ENCODE peak calls at places on chromosomes 12 and 14, in four cellular contexts. P is mesendoderm, M is H9, E is neuronal stem cell. A is an unnamed sample.

GRCh38 chr12:104526320-104526719 is 69.6 kb downstream of the CHST11 start:
- DNase-seq in P (peak), M (peak), E (no peak), A (peak)

GRCh38 chr14:94392510-94392935 is 4.1 kb upstream of the SERPINA1 start:
- DNase-seq in P (peak), M (no peak), E (no peak), A (no peak)

GRCh38 chr14:95314609-95315008 is 5.1 kb downstream of the CLMN start:
- DNase-seq in P (no peak), M (no peak), E (no peak), A (no peak)

GRCh38 chr12:27554421-27555186 is 30.6 kb downstream of the PPFIBP1 start:
- DNase-seq in E (no peak), M (no peak), P (no peak), A (no peak)

GRCh38 chr14:31968107-31968810 is 108.8 kb upstream of the ARHGAP5 start:
- DNase-seq in M (no peak), P (no peak), E (no peak), A (no peak)

GRCh38 chr12:3833670-3834310 is 39.4 kb downstream of the PARP11 start:
- DNase-seq in E (no peak), P (peak), M (peak), A (no peak)

GRCh38 chr12:65464930-65465329 is 186.4 kb downstream of the MSRB3 start:
- DNase-seq in E (no peak), M (no peak), P (no peak), A (no peak)

GRCh38 chr12:122978507-122978955 is 1.9 kb upstream of the ARL6IP4 start:
- DNase-seq in M (no peak), E (no peak), P (no peak), A (no peak)

GRCh38 chr12:120077260-120077659 is 39.3 kb downstream of the RAB35 start:
- DNase-seq in P (no peak), M (no peak), E (no peak), A (no peak)

GRCh38 chr14:29264865-29265264 is 498.3 kb downstream of the FOXG1 start:
- DNase-seq in E (no peak), M (no peak), P (no peak), A (no peak)

GRCh38 chr12:23066095-23066494 is 441.1 kb downstream of the ETNK1 start:
- DNase-seq in E (no peak), P (no peak), M (no peak), A (no peak)

GRCh38 chr12:93990832-93991748 is 157.3 kb upstream of the PLXNC1 start:
- DNase-seq in M (peak), E (peak), P (peak), A (peak)

GRCh38 chr14:75612157-75612556 is 33.7 kb downstream of the FLVCR2 start:
- DNase-seq in M (no peak), E (no peak), P (no peak), A (no peak)

GRCh38 chr12:127081058-127081457 is 1185.9 kb upstream of the TMEM132C start:
- DNase-seq in P (no peak), M (no peak), E (no peak), A (no peak)

GRCh38 chr12:114238808-114239207 is 167.1 kb downstream of the TBX5 start:
- DNase-seq in P (no peak), M (no peak), E (no peak), A (no peak)

DNA sequence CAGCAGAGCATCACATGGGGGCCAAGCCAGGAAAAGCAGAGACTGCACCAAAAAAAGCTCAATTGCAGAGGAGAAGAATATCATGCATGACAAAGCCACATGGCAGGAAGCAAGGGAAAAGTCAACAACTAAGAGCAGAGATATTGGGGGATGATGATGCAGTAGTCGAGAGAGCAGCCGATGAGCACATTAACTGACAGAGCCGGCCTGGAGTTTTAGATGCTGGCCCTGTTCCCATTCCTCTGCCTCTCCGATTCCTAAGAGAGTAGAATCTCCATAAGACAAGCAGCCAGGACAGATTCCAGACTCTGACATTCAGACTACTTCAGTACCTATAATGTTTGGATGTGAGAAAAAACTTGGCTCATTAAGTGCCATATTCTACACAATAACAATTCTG is 155.9 kb downstream of the KCNH5 start:
- DNase-seq in M (no peak), E (no peak), P (no peak), A (no peak)
- H3K18ac ChIP-seq in M (no peak), E (no peak), P (no peak), A (no peak)

DNA sequence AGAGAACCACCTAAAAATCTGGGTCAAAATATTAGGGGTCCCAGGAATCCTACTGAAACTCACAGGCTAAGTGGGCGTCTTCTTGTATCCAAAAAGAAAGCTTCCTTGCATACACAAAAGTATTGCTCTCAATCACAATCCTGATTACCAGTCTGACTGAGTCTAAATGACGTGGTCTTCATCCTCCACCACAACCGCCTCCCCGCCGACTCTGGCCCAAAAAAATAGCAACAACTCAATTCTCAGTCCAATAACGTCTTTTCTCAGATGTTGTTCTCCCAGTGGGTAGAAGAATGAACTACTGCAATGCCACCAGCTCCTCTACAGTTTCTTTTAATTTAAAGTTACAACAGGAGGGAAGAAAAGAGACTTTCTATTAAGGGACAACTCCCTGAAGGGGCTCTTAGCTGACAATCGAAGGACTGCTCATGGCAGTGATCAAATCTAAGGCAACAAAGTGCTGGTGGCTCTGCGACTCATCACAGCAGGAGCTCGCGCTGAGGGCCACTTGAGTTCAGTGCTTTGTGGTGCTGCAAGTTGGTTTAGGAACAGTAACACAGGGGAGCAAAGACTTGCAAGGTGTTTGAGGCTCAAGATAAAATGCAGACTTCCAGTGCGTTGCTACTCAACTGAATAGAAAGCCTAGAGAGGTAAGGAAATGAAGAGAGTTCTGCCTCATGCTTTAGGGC is 394.1 kb downstream of the BCAT1 start:
- DNase-seq in P (peak), E (no peak), M (no peak), A (no peak)
- H3K18ac ChIP-seq in P (no peak), E (no peak), M (no peak), A (no peak)

DNA sequence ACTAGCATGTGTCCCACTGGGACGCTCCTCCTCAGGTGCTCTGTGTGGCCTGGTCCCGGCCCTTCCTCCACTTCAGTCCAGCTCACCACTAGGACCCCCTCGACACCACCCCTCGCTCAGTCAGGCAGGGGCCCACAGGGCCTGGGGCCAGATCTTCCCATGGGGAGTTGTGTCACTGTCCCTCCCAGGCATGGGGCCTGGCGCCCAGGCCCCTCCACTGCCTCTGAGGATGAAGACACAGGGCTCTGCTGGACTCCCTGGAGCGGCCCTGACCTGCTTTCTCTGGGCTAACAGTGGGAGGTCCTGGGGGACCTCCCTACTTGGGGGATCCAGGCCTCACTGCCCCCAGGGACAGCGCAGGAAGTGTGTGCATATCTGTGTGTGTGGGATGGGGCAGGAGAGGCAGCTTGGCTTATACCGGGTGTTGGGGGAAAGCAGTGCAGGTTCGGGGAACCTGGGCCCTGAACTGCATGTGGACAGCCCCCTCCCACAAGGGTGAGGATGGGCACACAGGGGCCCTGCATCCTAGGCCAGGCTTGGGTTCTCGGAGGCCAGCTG is 43.8 kb downstream of the KRT80 start:
- DNase-seq in E (no peak), P (no peak), M (no peak), A (no peak)
- H3K18ac ChIP-seq in E (peak), P (peak), M (peak), A (peak)

GRCh38 chr14:68654471-68654941 is 138.4 kb downstream of the ZFP36L1 start:
- DNase-seq in P (no peak), E (no peak), M (peak), A (peak)
- H3K18ac ChIP-seq in P (no peak), E (peak), M (no peak), A (no peak)

DNA sequence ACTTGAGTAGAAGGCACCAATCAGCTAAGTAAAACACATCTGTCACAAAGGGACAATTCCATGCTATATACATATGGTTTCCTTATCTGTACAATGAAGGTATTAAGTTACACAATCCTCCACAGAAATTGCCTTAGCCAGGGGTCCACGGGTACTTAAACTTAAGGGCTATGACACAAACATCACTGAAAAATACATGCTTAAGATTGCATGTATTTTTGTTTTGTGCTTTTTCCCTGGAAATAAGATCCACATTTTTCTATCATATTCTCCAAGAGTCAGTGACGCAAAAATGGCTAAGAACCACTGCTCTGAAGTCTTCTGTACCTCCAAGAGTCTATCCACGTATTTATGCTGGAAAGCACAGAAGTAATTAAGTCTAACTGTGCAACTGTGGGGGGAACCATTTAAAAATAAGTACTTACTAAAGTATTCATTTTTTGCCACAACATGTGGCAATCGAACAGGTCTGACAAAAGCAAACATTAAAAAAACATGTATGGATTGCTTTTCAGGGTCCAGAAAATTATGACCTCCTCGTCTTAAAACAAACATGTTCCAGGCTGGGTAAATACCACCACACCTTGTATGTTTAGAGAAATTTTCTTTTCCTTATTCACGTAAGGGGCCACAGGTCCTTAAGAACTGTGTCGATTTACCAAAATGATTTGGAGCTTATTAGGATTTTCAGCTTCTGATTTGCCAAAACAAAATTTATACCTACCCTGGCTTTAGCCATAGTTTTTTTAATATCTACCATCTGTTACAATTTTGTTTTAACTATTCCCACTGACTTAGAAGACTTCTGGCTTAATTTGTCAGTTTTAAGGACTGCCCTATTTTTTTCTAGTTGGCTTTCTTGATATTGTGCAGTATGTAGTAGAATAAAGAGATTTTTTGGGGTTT is 2.8 kb downstream of the SLC38A2 start:
- DNase-seq in E (no peak), P (no peak), M (no peak), A (no peak)
- H3K18ac ChIP-seq in E (no peak), P (no peak), M (no peak), A (no peak)

DNA sequence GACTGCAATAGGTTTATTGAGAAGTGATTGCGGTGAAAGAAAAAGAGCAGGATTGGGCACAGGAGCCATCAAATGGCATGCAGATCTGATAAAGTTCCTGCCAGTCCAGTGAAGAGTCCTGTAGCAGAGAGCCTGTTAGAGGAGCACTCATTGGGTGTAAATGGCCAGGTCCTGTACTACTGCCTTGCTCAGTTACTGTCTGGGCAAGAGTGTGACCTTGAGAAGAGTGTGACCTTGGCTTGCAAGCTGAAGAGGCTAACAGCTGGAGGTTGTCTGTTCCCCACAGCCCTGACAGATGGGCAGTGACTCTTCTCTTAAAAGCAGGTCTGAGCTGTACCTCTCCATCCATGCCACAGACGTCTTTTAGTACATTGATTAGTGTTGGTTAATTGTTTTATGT is 148.6 kb upstream of the SLC38A2 start:
- DNase-seq in P (no peak), M (no peak), E (no peak), A (no peak)
- H3K18ac ChIP-seq in P (no peak), M (no peak), E (no peak), A (no peak)

GRCh38 chr12:121811434-121812319 is 7.9 kb downstream of the SETD1B start:
- DNase-seq in E (peak), M (peak), P (peak), A (peak)
- H3K18ac ChIP-seq in E (peak), M (no peak), P (no peak), A (peak)

GRCh38 chr12:45243963-45244362 is 28.1 kb downstream of the ANO6 start:
- DNase-seq in M (no peak), P (no peak), E (no peak), A (no peak)

GRCh38 chr12:45246202-45246601 is 30.3 kb downstream of the ANO6 start:
- DNase-seq in M (no peak), P (no peak), E (no peak), A (no peak)

GRCh38 chr12:45248095-45248494 is 32.2 kb downstream of the ANO6 start:
- DNase-seq in E (no peak), M (no peak), P (no peak), A (no peak)

GRCh38 chr12:45244561-45245348 is 28.9 kb downstream of the ANO6 start:
- DNase-seq in P (no peak), M (no peak), E (no peak), A (no peak)

GRCh38 chr12:45247589-45247988 is 31.7 kb downstream of the ANO6 start:
- DNase-seq in E (no peak), P (no peak), M (no peak), A (no peak)
- H3K18ac ChIP-seq in E (no peak), P (no peak), M (no peak), A (no peak)